ENCODE peak calls at places on chromosomes 11 and 22, in nine cellular contexts. K is keratinocyte; V is spleen; X is A549; I is right cardiac atrium; T is astrocyte; C is HL-60; L is ovary; H is CD8-positive, alpha-beta T cell. S is an unnamed sample.

GRCh38 chr22:45502215-45503070 is at the start of gene FBLN1:
- DNase-seq in K (no peak), V (no peak), X (peak; percentile 50), I (peak; percentile 59), T (no peak), C (no peak), L (peak; percentile 68), H (no peak), S (no peak)

GRCh38 chr11:19769820-19770219 is 57.2 kb downstream of the NAV2 start:
- DNase-seq in K (no peak), V (no peak), X (no peak), I (no peak), T (peak; percentile 66), C (no peak), L (no peak), H (no peak), S (no peak)

GRCh38 chr11:122559734-122560382 is 95.7 kb upstream of the UBASH3B start:
- DNase-seq in K (no peak), V (no peak), X (peak; percentile 38), I (no peak), T (no peak), C (no peak), L (no peak), H (no peak), S (no peak)

GRCh38 chr22:46135611-46136538 is 14.5 kb upstream of the PPARA start:
- DNase-seq in K (no peak), V (peak; percentile 56), X (no peak), I (no peak), T (no peak), C (no peak), L (peak; percentile 10), H (no peak), S (no peak)

GRCh38 chr11:95432714-95433503 is 201.9 kb upstream of the SESN3 start:
- DNase-seq in K (no peak), V (no peak), X (no peak), I (no peak), T (no peak), C (no peak), L (no peak), H (no peak), S (no peak)

GRCh38 chr11:17563961-17564686 is 17.1 kb downstream of the OTOG start:
- DNase-seq in K (no peak), V (no peak), X (no peak), I (no peak), T (no peak), C (no peak), L (no peak), H (no peak), S (no peak)

GRCh38 chr11:60477035-60477445 is 15.5 kb upstream of the MS4A12 start:
- DNase-seq in K (no peak), V (no peak), X (no peak), I (no peak), T (no peak), C (no peak), L (no peak), H (no peak), S (no peak)

GRCh38 chr11:46047520-46047919 is 73.7 kb downstream of the PHF21A start:
- DNase-seq in K (no peak), V (no peak), X (no peak), I (no peak), T (peak; percentile 7), C (no peak), L (no peak), H (no peak), S (no peak)

GRCh38 chr11:119583585-119583984 is 145.4 kb downstream of the NECTIN1 start:
- DNase-seq in K (no peak), V (no peak), X (no peak), I (no peak), T (no peak), C (no peak), L (no peak), H (no peak), S (no peak)

GRCh38 chr11:39174965-39175364 is 2284.5 kb downstream of the LRRC4C start:
- DNase-seq in K (no peak), V (no peak), X (no peak), I (no peak), T (no peak), C (no peak), L (no peak), H (no peak), S (no peak)

GRCh38 chr11:75499423-75500305 is 26.1 kb downstream of the GDPD5 start:
- DNase-seq in K (no peak), V (no peak), X (peak; percentile 76), I (peak; percentile 43), T (peak; percentile 97), C (no peak), L (peak; percentile 47), H (no peak), S (no peak)

GRCh38 chr22:48367731-48368130 is 1459.9 kb downstream of the BRD1 start:
- DNase-seq in K (no peak), V (no peak), X (no peak), I (no peak), T (no peak), C (no peak), L (no peak), H (no peak), S (no peak)

GRCh38 chr11:43984519-43985385 is 42.3 kb downstream of the C11orf96 start:
- DNase-seq in K (no peak), V (no peak), X (peak; percentile 28), I (peak; percentile 49), T (no peak), C (no peak), L (no peak), H (no peak), S (no peak)

GRCh38 chr11:65588199-65589054 is 7.2 kb downstream of the KCNK7 start:
- DNase-seq in K (no peak), V (peak; percentile 92), X (peak; percentile 86), I (no peak), T (no peak), C (peak; percentile 84), L (no peak), H (peak; percentile 81), S (peak; percentile 88)

GRCh38 chr11:90219438-90219837 is 3.4 kb downstream of the CHORDC1 start:
- DNase-seq in K (no peak), V (no peak), X (no peak), I (no peak), T (no peak), C (no peak), L (no peak), H (no peak), S (no peak)

GRCh38 chr11:62954478-62954877 is 30.3 kb downstream of the SLC22A6 start:
- DNase-seq in K (no peak), V (no peak), X (no peak), I (no peak), T (no peak), C (no peak), L (no peak), H (no peak), S (no peak)

GRCh38 chr11:83998921-83999320 is 712.8 kb upstream of the CCDC90B start:
- DNase-seq in K (no peak), V (peak; percentile 46), X (no peak), I (no peak), T (no peak), C (no peak), L (no peak), H (no peak), S (no peak)

GRCh38 chr11:131122448-131122847 is 206.2 kb upstream of the SNX19 start:
- DNase-seq in K (no peak), V (no peak), X (no peak), I (no peak), T (no peak), C (no peak), L (no peak), H (no peak), S (no peak)

GRCh38 chr11:121291319-121291718 is 1.3 kb upstream of the SC5D start:
- DNase-seq in K (no peak), V (no peak), X (no peak), I (no peak), T (no peak), C (no peak), L (no peak), H (no peak), S (no peak)

GRCh38 chr11:121292503-121293275 is at the start of gene SC5D:
- DNase-seq in K (peak; percentile 55), V (peak; percentile 98), X (peak; percentile 72), I (peak; percentile 96), T (peak; percentile 86), C (peak; percentile 92), L (peak; percentile 94), H (peak; percentile 95), S (peak; percentile 94)

GRCh38 chr11:121293276-121293569 is 652 bp downstream of the SC5D start:
- DNase-seq in K (no peak), V (no peak), X (no peak), I (no peak), T (no peak), C (no peak), L (no peak), H (no peak), S (no peak)

GRCh38 chr11:121295246-121296007 is 2.9 kb downstream of the SC5D start:
- DNase-seq in K (no peak), V (no peak), X (no peak), I (no peak), T (no peak), C (no peak), L (no peak), H (no peak), S (no peak)

GRCh38 chr11:121291896-121292502 is 572 bp upstream of the SC5D start:
- DNase-seq in K (no peak), V (no peak), X (no peak), I (peak; percentile 11), T (no peak), C (peak; percentile 45), L (no peak), H (no peak), S (no peak)
- H3K4me3 ChIP-seq in K (peak overlapping the region; percentile 97), V (peak overlapping the region; percentile 74), X (peak overlapping the region; percentile 59), I (peak overlapping the region; percentile 91), T (peak overlapping the region; percentile 91), C (peak overlapping the region; percentile 98), L (peak overlapping the region; percentile 84), H (peak overlapping the region; percentile 77), S (peak overlapping the region; percentile 76)

GRCh38 chr11:33721984-33722383 is 14.2 kb downstream of the CD59 start:
- DNase-seq in K (no peak), V (no peak), X (no peak), I (no peak), T (no peak), C (no peak), L (no peak), H (no peak), S (no peak)
- H3K27ac ChIP-seq in K (peak overlapping the region; percentile 79), V (no peak overlapping the region), X (peak overlapping the region; percentile 80), I (peak overlapping the region; percentile 99), T (peak overlapping the region; percentile 98), C (no peak overlapping the region), L (no peak overlapping the region), H (no peak overlapping the region), S (peak overlapping the region; percentile 28)

GRCh38 chr11:9489366-9489765 is 28.6 kb downstream of the ZNF143 start:
- DNase-seq in K (no peak), V (no peak), X (no peak), I (no peak), T (peak; percentile 77), C (no peak), L (no peak), H (no peak), S (no peak)
- H3K4me3 ChIP-seq in K (peak overlapping the region; percentile 5), V (no peak overlapping the region), X (no peak overlapping the region), I (no peak overlapping the region), T (peak overlapping the region; percentile 27), C (no peak overlapping the region), L (no peak overlapping the region), H (no peak overlapping the region), S (no peak overlapping the region)

DNA sequence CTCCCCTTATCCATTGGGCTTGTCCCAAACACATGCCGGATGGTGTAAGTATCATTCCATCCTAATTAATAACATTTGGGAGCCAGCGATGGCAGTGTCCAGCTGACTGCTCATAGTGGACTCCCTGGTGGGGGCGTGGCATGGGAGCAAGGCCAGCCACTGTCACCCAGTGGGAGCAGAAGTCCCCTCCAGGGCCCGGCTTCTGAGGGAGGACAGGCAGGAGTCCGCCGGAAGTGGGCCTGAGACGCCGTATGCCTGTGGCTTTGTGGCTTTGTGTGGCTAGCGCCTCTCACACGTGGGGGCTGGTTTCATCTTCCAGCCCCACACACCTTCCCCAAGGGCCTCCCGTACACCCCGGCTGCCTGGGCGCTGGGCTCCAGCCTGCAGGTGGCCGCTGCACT is 124.5 kb downstream of the KCNQ1 start:
- DNase-seq in K (no peak), V (peak; percentile 48), X (no peak), I (peak; percentile 9), T (no peak), C (peak; percentile 17), L (no peak), H (no peak), S (no peak)
- H3K27ac ChIP-seq in K (no peak overlapping the region), V (no peak overlapping the region), X (no peak overlapping the region), I (no peak overlapping the region), T (no peak overlapping the region), C (no peak overlapping the region), L (no peak overlapping the region), H (no peak overlapping the region), S (no peak overlapping the region)

S was measured in CD8-positive, alpha-beta memory T cell.